ENCODE peak calls at places on chromosomes 2 and 18, in nine cellular contexts. L is neural progenitor cell; Z is naive thymus-derived CD4-positive, alpha-beta T cell; B is OCI-LY7; N is adrenal gland; Y is body of pancreas; A is tibial nerve; C is lower lobe of right lung; S is psoas muscle. R is an unnamed sample. For H3K9me3, H3K4me1 and H3K36me3, the result is how much of the 10 kb centered on the place peaks cover.

GRCh38 chr2:71685073-71685848 is 231.9 kb downstream of the DYSF start:
- DNase-seq in A (no peak), N (no peak), S (peak), L (peak), Z (no peak), C (no peak), Y (no peak), B (no peak), R (no peak)

GRCh38 chr2:70902067-70902442 is 33.6 kb upstream of the ATP6V1B1 start:
- DNase-seq in C (no peak), B (no peak), A (no peak), S (no peak), N (no peak), Y (no peak), Z (no peak), L (no peak), R (no peak)

GRCh38 chr2:18630101-18630500 is 40.7 kb upstream of the NT5C1B start:
- DNase-seq in S (no peak), Z (no peak), Y (no peak), L (no peak), N (no peak), A (no peak), C (no peak), B (no peak), R (no peak)

GRCh38 chr2:188209218-188209617 is 82.5 kb upstream of the GULP1 start:
- DNase-seq in S (no peak), C (no peak), B (no peak), Z (no peak), A (no peak), N (no peak), L (no peak), Y (no peak), R (no peak)

GRCh38 chr2:72300147-72300684 is 152.6 kb upstream of the CYP26B1 start:
- DNase-seq in N (no peak), Y (no peak), Z (no peak), C (no peak), L (no peak), A (no peak), B (no peak), S (no peak), R (no peak)

GRCh38 chr2:39275016-39275415 is 31.2 kb upstream of the CDKL4 start:
- DNase-seq in Y (no peak), L (no peak), S (no peak), C (no peak), A (no peak), N (peak), Z (no peak), B (no peak), R (no peak)

GRCh38 chr2:42572297-42573081 is 4.1 kb downstream of the MTA3 start:
- DNase-seq in Y (no peak), N (peak), L (no peak), A (no peak), S (no peak), B (no peak), Z (no peak), C (no peak), R (no peak)

GRCh38 chr2:28583899-28584553 is 88.2 kb downstream of the PLB1 start:
- DNase-seq in Y (peak), N (peak), C (no peak), A (peak), Z (no peak), L (no peak), S (peak), B (no peak), R (peak)

GRCh38 chr2:199197448-199197847 is 260.3 kb downstream of the SATB2 start:
- DNase-seq in A (no peak), Y (no peak), Z (no peak), B (no peak), S (no peak), N (no peak), C (no peak), L (no peak), R (no peak)

GRCh38 chr2:188412190-188412589 is 120.5 kb downstream of the GULP1 start:
- DNase-seq in B (no peak), A (no peak), Y (no peak), S (no peak), Z (no peak), N (no peak), C (no peak), L (no peak), R (no peak)

GRCh38 chr18:42192251-42193248 is 237.5 kb downstream of the PIK3C3 start:
- DNase-seq in L (no peak), B (no peak), S (no peak), A (no peak), C (no peak), Z (no peak), N (no peak), Y (no peak), R (peak)

GRCh38 chr2:215888680-215889079 is 124.7 kb downstream of the MREG start:
- DNase-seq in B (no peak), S (no peak), C (no peak), A (no peak), Y (no peak), L (no peak), Z (no peak), N (no peak), R (no peak)

GRCh38 chr2:28393115-28393836 is 618 bp downstream of the FOSL2 start:
- DNase-seq in A (no peak), Y (peak), N (peak), L (peak), Z (peak), C (peak), S (peak), B (no peak), R (peak)

GRCh38 chr2:9656270-9656766 is 25.5 kb upstream of the YWHAQ start:
- DNase-seq in N (peak), L (peak), Z (no peak), Y (no peak), A (no peak), C (no peak), S (no peak), B (no peak), R (peak)

GRCh38 chr18:7084766-7085080 is 32.9 kb downstream of the LAMA1 start:
- DNase-seq in S (no peak), A (no peak), L (no peak), N (no peak), C (no peak), Z (no peak), Y (no peak), B (no peak), R (no peak)

GRCh38 chr2:126714191-126714965 is 58.4 kb downstream of the GYPC start:
- DNase-seq in S (no peak), N (peak), Z (no peak), C (no peak), B (no peak), Y (no peak), L (no peak), A (no peak), R (no peak)

GRCh38 chr2:218883491-218884490 is 3.1 kb downstream of the WNT10A start:
- DNase-seq in A (no peak), N (no peak), B (peak), L (peak), Y (no peak), S (peak), Z (no peak), C (no peak), R (peak)

GRCh38 chr2:96662360-96662759 is 19.8 kb downstream of the FER1L5 start:
- DNase-seq in Y (no peak), S (no peak), Z (no peak), B (no peak), N (no peak), C (no peak), A (no peak), L (no peak), R (no peak)

GRCh38 chr2:31476511-31477171 is 62.1 kb upstream of the XDH start:
- DNase-seq in S (no peak), L (no peak), C (no peak), N (no peak), Z (no peak), Y (no peak), B (no peak), A (no peak), R (no peak)

GRCh38 chr2:2243666-2244065 is 87.4 kb downstream of the MYT1L start:
- DNase-seq in S (no peak), Z (no peak), N (no peak), B (no peak), L (no peak), A (no peak), Y (no peak), C (no peak), R (no peak)

GRCh38 chr2:152627010-152627957 is 90.0 kb downstream of the PRPF40A start:
- DNase-seq in Z (no peak), A (no peak), Y (no peak), L (peak), C (no peak), B (no peak), S (no peak), N (peak), R (no peak)

DNA sequence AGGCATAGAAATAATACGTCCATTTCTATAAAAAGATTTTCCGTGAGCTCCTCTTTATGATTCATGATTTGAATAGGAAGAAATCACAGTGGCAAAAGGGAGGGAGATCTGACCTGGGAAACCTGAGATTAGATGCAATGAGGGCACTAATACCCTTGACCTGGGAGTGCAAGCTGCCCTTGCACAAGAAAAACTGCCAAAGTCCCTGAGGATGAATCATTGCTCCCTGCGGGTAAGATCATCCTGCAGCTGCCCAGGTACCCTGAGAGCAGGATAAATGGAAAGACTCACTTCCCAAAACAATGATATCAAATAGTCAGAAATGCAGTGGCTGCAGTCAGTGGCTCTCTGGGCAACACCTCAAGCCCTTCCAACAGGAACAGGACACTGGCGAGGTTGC is 11.6 kb downstream of the FHL2 start:
- DNase-seq in L (no peak), B (no peak), S (no peak), Y (no peak), N (no peak), Z (no peak), C (no peak), A (no peak), R (no peak)
- H3K9me3 ChIP-seq in L (under half), B (under half), S (under half), Y (under half), N (under half), Z (under half), C (under half), A (under half), R (under half)

GRCh38 chr18:48294894-48295585 is 114.1 kb downstream of the ZBTB7C start:
- DNase-seq in S (no peak), Y (no peak), Z (no peak), L (no peak), N (no peak), A (no peak), B (no peak), C (no peak), R (no peak)

GRCh38 chr18:48292229-48292628 is 117.0 kb downstream of the ZBTB7C start:
- DNase-seq in B (no peak), C (no peak), N (peak), S (no peak), L (no peak), A (no peak), Y (no peak), Z (no peak), R (no peak)

GRCh38 chr18:48290162-48290926 is 118.8 kb downstream of the ZBTB7C start:
- DNase-seq in L (peak), Z (no peak), Y (no peak), A (no peak), N (no peak), C (no peak), B (no peak), S (no peak), R (no peak)

GRCh38 chr18:48293954-48294893 is 115.0 kb downstream of the ZBTB7C start:
- DNase-seq in Y (peak), B (no peak), N (peak), S (peak), A (no peak), C (no peak), Z (no peak), L (no peak), R (peak)

GRCh38 chr18:48292787-48293409 is 116.3 kb downstream of the ZBTB7C start:
- DNase-seq in Y (no peak), B (no peak), L (no peak), C (no peak), Z (no peak), N (no peak), A (no peak), S (no peak), R (no peak)
- H3K4me1 ChIP-seq in Y (under half), B (under half), L (under half), C (under half), Z (under half), N (under half), A (under half), S (under half), R (under half)

GRCh38 chr2:74212702-74213410 is 14.4 kb downstream of the MTHFD2 start:
- DNase-seq in C (no peak), Z (no peak), L (no peak), Y (no peak), N (no peak), A (no peak), S (no peak), B (no peak), R (no peak)
- H3K36me3 ChIP-seq in C (half or more), Z (under half), L (under half), Y (under half), N (under half), A (under half), S (under half), B (half or more), R (half or more)

DNA sequence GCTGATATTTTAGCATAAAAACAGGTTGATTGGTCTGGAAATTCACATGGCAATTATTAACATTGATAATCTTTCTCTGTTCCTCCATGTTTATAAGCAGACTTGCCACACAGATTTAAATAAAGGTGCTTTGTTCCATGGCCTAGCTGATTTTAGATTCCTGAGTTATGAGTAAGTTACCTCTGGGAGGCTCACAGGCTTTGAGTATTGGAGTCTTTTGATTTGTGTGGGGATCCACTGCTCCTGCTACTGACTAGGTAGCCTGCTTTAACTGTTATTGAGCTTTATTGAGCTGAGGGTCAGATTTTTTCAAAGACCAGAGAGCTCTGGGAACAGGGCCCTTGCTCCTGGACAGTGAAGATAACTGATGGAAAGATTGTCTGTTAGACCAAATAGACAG is 166.2 kb downstream of the ANKRD30B start:
- DNase-seq in B (no peak), L (no peak), A (no peak), C (no peak), S (no peak), Y (no peak), N (no peak), Z (no peak), R (no peak)
- H3K9me3 ChIP-seq in B (under half), L (under half), A (under half), C (under half), S (under half), Y (under half), N (under half), Z (under half), R (under half)

DNA sequence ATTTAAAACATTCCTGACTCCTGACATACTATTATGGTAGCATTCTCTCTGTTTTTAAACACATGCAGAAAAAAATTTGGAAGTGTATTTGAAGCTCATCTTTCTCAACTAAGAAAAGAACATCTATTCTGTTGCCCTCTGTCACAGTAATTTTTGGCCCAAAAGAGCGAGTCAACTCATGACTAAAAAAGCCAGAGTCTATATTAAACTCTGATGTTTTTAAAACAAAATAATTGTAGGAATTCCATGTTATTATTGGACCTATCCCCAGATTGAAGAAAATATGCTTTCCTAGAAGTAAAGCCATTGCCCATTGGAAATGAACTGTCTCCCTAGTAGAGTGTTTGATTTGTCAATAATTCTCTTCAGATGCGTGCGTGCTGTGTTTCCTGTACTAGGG is 96.7 kb downstream of the CRIM1 start:
- DNase-seq in B (no peak), Z (no peak), Y (no peak), L (no peak), C (no peak), N (no peak), S (no peak), A (no peak), R (no peak)
- H3K4me1 ChIP-seq in B (under half), Z (under half), Y (under half), L (under half), C (half or more), N (under half), S (half or more), A (half or more), R (under half)

DNA sequence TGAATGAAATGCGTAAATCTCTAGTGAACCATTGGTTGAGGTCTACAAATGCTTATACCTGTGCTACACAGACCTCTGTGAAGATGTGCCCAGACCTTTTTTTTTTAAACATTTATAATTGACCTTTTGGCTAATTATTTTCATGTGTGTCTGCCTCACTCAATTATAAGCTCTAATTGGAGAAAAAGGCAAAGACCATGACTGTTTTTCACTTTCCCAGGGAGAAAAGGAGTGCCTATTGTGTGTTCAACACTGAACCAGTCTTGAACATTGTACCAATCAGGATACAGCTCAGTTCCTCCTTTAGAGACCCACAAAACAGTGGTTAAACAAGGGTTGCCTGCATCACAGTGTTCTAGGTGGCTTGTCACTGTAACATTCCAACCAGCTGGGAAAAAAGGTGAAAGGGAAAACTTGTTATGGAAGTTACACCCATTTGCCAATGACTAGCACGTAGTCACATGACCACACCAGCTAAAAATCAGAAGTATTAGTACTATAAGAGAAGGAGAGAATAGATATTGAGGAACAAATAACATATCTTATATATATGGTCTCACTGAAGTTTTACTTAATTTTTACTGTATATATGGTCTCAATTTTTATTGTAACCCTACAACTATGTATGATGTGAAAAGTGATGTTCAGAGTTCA is 13.4 kb downstream of the TANK start:
- DNase-seq in S (no peak), Y (no peak), B (no peak), A (no peak), L (no peak), N (no peak), Z (no peak), C (no peak), R (no peak)
- H3K36me3 ChIP-seq in S (under half), Y (under half), B (under half), A (under half), L (under half), N (under half), Z (under half), C (under half), R (under half)

GRCh38 chr18:62952807-62953206 is 237.5 kb downstream of the PHLPP1 start:
- DNase-seq in Y (no peak), A (no peak), L (no peak), Z (no peak), N (no peak), S (no peak), C (no peak), B (no peak), R (no peak)

GRCh38 chr18:62950246-62950645 is 234.9 kb downstream of the PHLPP1 start:
- DNase-seq in B (no peak), N (no peak), Z (no peak), C (no peak), Y (no peak), A (no peak), L (no peak), S (no peak), R (no peak)

GRCh38 chr18:62954341-62954740 is 239.0 kb downstream of the PHLPP1 start:
- DNase-seq in Y (no peak), N (no peak), B (no peak), A (no peak), Z (peak), L (no peak), S (no peak), C (no peak), R (no peak)

GRCh38 chr18:62957885-62958472 is 242.6 kb downstream of the PHLPP1 start:
- DNase-seq in S (no peak), Y (peak), A (peak), B (peak), L (peak), N (peak), C (peak), Z (peak), R (peak)

GRCh38 chr18:62953663-62954062 is 238.3 kb downstream of the PHLPP1 start:
- DNase-seq in A (no peak), L (no peak), Z (no peak), Y (no peak), S (no peak), B (no peak), C (no peak), N (no peak), R (no peak)
- H3K9me3 ChIP-seq in A (under half), L (under half), Z (under half), Y (under half), S (under half), B (under half), C (under half), N (under half), R (under half)

DNA sequence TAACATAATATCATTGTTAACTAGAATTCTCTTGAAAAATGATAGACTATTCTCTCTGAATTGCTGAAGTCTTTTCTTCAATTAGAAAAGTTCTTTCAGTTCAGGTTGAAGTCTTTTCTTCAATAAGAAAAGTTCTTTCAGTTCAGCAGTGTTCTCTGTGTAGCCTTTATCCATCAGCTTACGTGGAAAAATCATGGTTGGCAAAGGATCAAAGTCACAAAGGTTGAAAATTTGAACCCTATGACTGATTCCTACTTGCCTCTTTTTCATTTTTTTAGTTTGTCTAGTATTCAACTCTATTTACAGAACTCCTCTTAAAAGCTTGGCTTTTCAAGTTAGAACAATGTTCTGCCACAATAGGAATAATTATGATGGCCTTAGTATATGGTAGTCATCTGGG is 25.8 kb downstream of the CAVIN2 start:
- DNase-seq in B (no peak), N (no peak), Z (no peak), A (no peak), S (no peak), L (no peak), Y (no peak), C (no peak), R (no peak)
- H3K4me1 ChIP-seq in B (under half), N (under half), Z (under half), A (under half), S (under half), L (under half), Y (under half), C (under half), R (under half)

DNA sequence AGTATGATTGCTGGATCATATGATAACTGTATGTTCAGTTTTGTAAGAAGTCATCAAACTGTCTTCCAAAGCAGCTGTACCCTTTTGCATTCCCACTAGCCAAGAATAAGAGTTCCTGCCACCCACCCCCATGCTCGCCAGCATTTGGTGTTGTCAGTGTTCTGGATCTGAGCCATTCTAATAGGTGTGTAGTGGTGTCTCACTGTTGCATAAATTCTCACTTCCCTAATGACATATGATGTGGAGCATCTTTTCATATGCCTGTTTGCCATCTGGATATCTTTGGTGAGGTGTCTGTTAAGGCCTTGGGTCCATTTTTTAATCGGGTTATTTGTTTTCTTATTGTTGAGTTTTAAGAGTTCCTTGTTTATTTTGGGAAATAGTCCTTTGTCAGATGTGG is 52.3 kb downstream of the TNFRSF11A start:
- DNase-seq in C (no peak), B (no peak), Y (no peak), L (no peak), A (no peak), S (no peak), N (no peak), Z (no peak), R (no peak)
- H3K36me3 ChIP-seq in C (under half), B (under half), Y (under half), L (under half), A (under half), S (under half), N (under half), Z (under half), R (under half)